ENCODE peak calls at places on chromosomes 2 and 18, in six cellular contexts. O is stimulated activated CD8-positive, alpha-beta memory T cell treated with anti-CD3 and anti-CD28 coated beads, Interleukin-15, amount 100 ng/mL, for 4 hours; M is colonic mucosa; K is MCF 10A; W is NAMALWA; H is tibial nerve. A is an unnamed sample.
A peak's percentile ranks its signal among the peaks of the same experiment; 100 is the strongest.

GRCh38 chr18:62420151-62420512 is 95.0 kb downstream of the TNFRSF11A start:
- DNase-seq in M (peak; percentile 74), W (no peak), O (no peak), H (no peak), K (peak; percentile 61), A (peak; percentile 54)

GRCh38 chr2:108194409-108195132 is 45.2 kb upstream of the SULT1C3 start:
- DNase-seq in K (no peak), O (no peak), H (no peak), M (no peak), W (peak; percentile 30), A (no peak)

GRCh38 chr2:72010647-72011355 is 136.9 kb downstream of the CYP26B1 start:
- DNase-seq in O (no peak), W (no peak), H (no peak), M (peak; percentile 7), K (no peak), A (peak; percentile 68)

GRCh38 chr2:3633089-3633981 is 24.7 kb upstream of the ALLC start:
- DNase-seq in W (no peak), H (no peak), O (no peak), K (peak; percentile 92), M (no peak), A (peak; percentile 37)

GRCh38 chr2:152925540-152926448 is 207.4 kb downstream of the ARL6IP6 start:
- DNase-seq in M (peak; percentile 81), W (peak; percentile 67), K (peak; percentile 94), O (no peak), H (no peak), A (no peak)

GRCh38 chr2:186977433-186978045 is 128.6 kb upstream of the ZSWIM2 start:
- DNase-seq in O (no peak), H (no peak), W (no peak), K (no peak), M (no peak), A (peak; percentile 37)

GRCh38 chr18:35672897-35673296 is 91.4 kb downstream of the GALNT1 start:
- DNase-seq in M (peak; percentile 69), K (peak; percentile 70), W (no peak), O (no peak), H (no peak), A (no peak)

GRCh38 chr18:46458472-46458871 is 198.5 kb downstream of the LOXHD1 start:
- DNase-seq in O (no peak), M (no peak), K (no peak), H (no peak), W (no peak), A (no peak)

GRCh38 chr2:1656326-1656960 is 87.9 kb downstream of the PXDN start:
- DNase-seq in O (no peak), H (no peak), K (no peak), W (no peak), M (no peak), A (no peak)

GRCh38 chr2:205931388-205931787 is 154.6 kb downstream of the INO80D start:
- DNase-seq in O (no peak), K (no peak), H (no peak), M (no peak), W (peak; percentile 32), A (no peak)

GRCh38 chr2:176392125-176392704 is 123.0 kb downstream of the MTX2 start:
- DNase-seq in H (no peak), M (no peak), W (no peak), K (no peak), O (no peak), A (no peak)

GRCh38 chr2:196324212-196324611 is 152.8 kb upstream of the STK17B start:
- DNase-seq in W (no peak), K (no peak), O (no peak), H (no peak), M (no peak), A (no peak)

GRCh38 chr18:76956648-76957047 is 134.3 kb downstream of the ZNF236 start:
- DNase-seq in H (no peak), O (no peak), K (no peak), M (no peak), W (no peak), A (no peak)

GRCh38 chr2:237483018-237483731 is 3.9 kb upstream of the MLPH start:
- DNase-seq in W (no peak), M (peak; percentile 83), H (no peak), O (no peak), K (peak; percentile 78), A (peak; percentile 80)

GRCh38 chr2:44763275-44763674 is 178.2 kb upstream of the SIX3 start:
- DNase-seq in K (no peak), H (no peak), W (no peak), O (no peak), M (no peak), A (no peak)

GRCh38 chr2:1605659-1606400 is 138.5 kb downstream of the PXDN start:
- DNase-seq in K (no peak), W (no peak), H (no peak), O (no peak), M (no peak), A (peak; percentile 86)

GRCh38 chr2:16123421-16123820 is 183.1 kb downstream of the MYCN start:
- DNase-seq in K (no peak), W (no peak), H (no peak), O (no peak), M (peak; percentile 17), A (no peak)

GRCh38 chr2:28588231-28588725 is 92.4 kb downstream of the PLB1 start:
- DNase-seq in O (no peak), M (no peak), W (no peak), K (no peak), H (no peak), A (no peak)

GRCh38 chr2:35606394-35606793 is 749.2 kb upstream of the CRIM1 start:
- DNase-seq in W (no peak), M (no peak), H (no peak), O (no peak), K (no peak), A (no peak)

GRCh38 chr18:11005528-11005927 is 143.8 kb downstream of the PIEZO2 start:
- DNase-seq in H (no peak), W (no peak), O (no peak), K (peak; percentile 56), M (peak; percentile 42), A (peak; percentile 56)

GRCh38 chr2:224982226-224982625 is 60.0 kb downstream of the DOCK10 start:
- DNase-seq in W (no peak), H (no peak), O (no peak), M (no peak), K (no peak), A (no peak)

GRCh38 chr2:58432491-58433166 is 191.5 kb upstream of the FANCL start:
- DNase-seq in W (no peak), H (no peak), K (no peak), O (no peak), M (peak; percentile 39), A (no peak)

GRCh38 chr18:79580481-79581171 is 99.0 kb upstream of the CTDP1 start:
- DNase-seq in O (no peak), K (no peak), H (peak; percentile 3), M (no peak), W (no peak), A (no peak)